ENCODE peak calls at places on chromosomes 12 and 14, in seven cellular contexts. M is CD8-positive, alpha-beta T cell; P is A673; A is tibial nerve; N is GM20000; H is neural crest cell; Y is IMR-90. O is an unnamed sample.

GRCh38 chr12:110168732-110169455 is 44.7 kb downstream of the IFT81 start:
- DNase-seq in H (no peak), N (no peak), P (peak), M (no peak), A (no peak), Y (no peak), O (no peak)

GRCh38 chr12:63294327-63294632 is 143.3 kb upstream of the AVPR1A start:
- DNase-seq in H (no peak), N (no peak), Y (peak), P (peak), M (no peak), A (no peak), O (no peak)

GRCh38 chr14:90985601-90986242 is 74.7 kb downstream of the RPS6KA5 start:
- DNase-seq in A (no peak), H (no peak), M (no peak), N (peak), P (no peak), Y (no peak), O (no peak)

GRCh38 chr12:112353389-112353788 is 28.8 kb downstream of the HECTD4 start:
- DNase-seq in M (no peak), N (no peak), P (no peak), A (no peak), H (no peak), Y (peak), O (no peak)

GRCh38 chr12:96015672-96016071 is 19.5 kb upstream of the HAL start:
- DNase-seq in M (no peak), H (no peak), P (peak), Y (peak), N (no peak), A (no peak), O (no peak)

GRCh38 chr12:76242813-76243540 is 105.2 kb downstream of the BBS10 start:
- DNase-seq in Y (peak), P (no peak), A (no peak), N (no peak), M (no peak), H (no peak), O (no peak)

GRCh38 chr14:77043177-77043983 is 14.9 kb upstream of the IRF2BPL start:
- DNase-seq in H (no peak), Y (peak), P (peak), N (no peak), M (no peak), A (peak), O (no peak)

GRCh38 chr12:69254857-69255256 is 15.5 kb downstream of the CPSF6 start:
- DNase-seq in M (no peak), P (no peak), A (no peak), N (no peak), Y (no peak), H (no peak), O (no peak)

GRCh38 chr12:4120316-4120920 is 153.1 kb upstream of the CCND2 start:
- DNase-seq in N (no peak), H (no peak), Y (no peak), A (no peak), M (no peak), P (no peak), O (no peak)

GRCh38 chr14:96424104-96424989 is 32.4 kb downstream of the AK7 start:
- DNase-seq in M (no peak), H (peak), Y (peak), P (peak), A (peak), N (peak), O (peak)

GRCh38 chr14:32627545-32628298 is 298.6 kb downstream of the AKAP6 start:
- DNase-seq in H (no peak), Y (no peak), P (no peak), M (no peak), N (no peak), A (no peak), O (no peak)

GRCh38 chr12:8887285-8887715 is 27.0 kb upstream of the PHC1 start:
- DNase-seq in N (no peak), Y (peak), P (no peak), M (no peak), A (no peak), H (no peak), O (no peak)

GRCh38 chr14:28375295-28375694 is 391.3 kb upstream of the FOXG1 start:
- DNase-seq in P (peak), Y (no peak), N (no peak), H (no peak), M (no peak), A (no peak), O (no peak)

GRCh38 chr12:28050606-28051005 is 78.1 kb upstream of the PTHLH start:
- DNase-seq in Y (no peak), M (no peak), A (no peak), H (no peak), N (no peak), P (no peak), O (no peak)

GRCh38 chr12:98644433-98644711 is 216 bp downstream of the IKBIP start:
- DNase-seq in M (peak), Y (no peak), P (no peak), A (no peak), N (peak), H (no peak), O (no peak)

GRCh38 chr12:98644712-98645571 is at the start of the genes APAF1 and IKBIP:
- DNase-seq in P (peak), N (peak), Y (peak), M (peak), A (peak), H (peak), O (peak)

GRCh38 chr12:98645572-98646067 is 530 bp downstream of the APAF1 start:
- DNase-seq in A (peak), N (peak), P (peak), H (no peak), M (no peak), Y (no peak), O (no peak)

GRCh38 chr12:98646165-98646764 is 1.2 kb downstream of the APAF1 start:
- DNase-seq in A (no peak), N (no peak), M (no peak), P (peak), Y (peak), H (no peak), O (no peak)
- TF ChIP-seq CTCF in A (no peak), N (no peak), M (no peak), P (peak), Y (no peak), H (peak), O (no peak)

GRCh38 chr14:22046063-22046462 is 372.4 kb upstream of the OR4E1 start:
- DNase-seq in M (no peak), A (no peak), N (no peak), P (no peak), Y (no peak), H (no peak), O (no peak)

GRCh38 chr14:22036541-22036940 is 362.9 kb upstream of the OR4E1 start:
- DNase-seq in N (no peak), A (no peak), M (no peak), Y (no peak), H (no peak), P (peak), O (no peak)

GRCh38 chr14:22044193-22044592 is 370.6 kb upstream of the OR4E1 start:
- DNase-seq in P (no peak), H (no peak), N (no peak), A (no peak), Y (no peak), M (no peak), O (no peak)

GRCh38 chr14:22040781-22041125 is 367.1 kb upstream of the OR4E1 start:
- DNase-seq in A (no peak), M (no peak), P (no peak), N (no peak), H (no peak), Y (no peak), O (no peak)

DNA sequence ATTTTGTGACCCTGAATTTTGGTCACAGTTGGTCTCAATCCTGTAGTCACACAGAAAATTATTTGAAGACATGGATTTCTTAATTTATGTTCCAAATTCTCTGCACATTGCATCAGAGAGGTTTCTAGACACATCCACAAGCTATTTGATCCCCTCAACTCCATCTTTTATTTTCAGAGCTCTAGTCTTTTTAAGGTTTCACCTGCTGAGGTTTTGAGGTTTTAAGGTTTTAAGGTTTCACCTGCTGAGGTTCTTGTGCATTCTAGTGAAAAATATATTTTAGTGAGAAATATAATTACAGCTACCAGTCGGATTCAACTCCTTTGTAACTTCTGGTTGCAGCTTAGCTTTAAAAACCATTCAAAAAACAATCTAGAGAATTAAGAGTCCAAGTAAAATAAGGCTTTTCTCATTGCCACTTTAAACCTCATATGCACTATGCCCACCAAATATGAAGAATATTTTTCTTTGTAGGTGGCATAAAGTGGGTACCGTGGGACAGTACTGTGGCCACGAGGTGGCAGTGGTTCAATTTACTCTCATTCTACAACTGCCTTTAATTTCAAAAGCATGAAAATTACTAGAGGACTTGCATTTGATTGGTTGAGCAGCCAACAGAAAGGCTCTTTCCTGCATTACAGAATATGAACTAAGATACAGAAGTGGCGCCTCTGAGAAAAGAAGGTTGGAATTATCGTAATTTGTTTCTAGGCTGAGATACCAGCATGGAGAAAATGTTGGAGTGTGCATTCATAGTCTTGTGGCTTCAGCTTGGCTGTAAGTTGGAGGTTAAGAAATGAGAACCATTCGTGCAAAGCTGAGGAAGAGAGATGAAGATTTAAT is 366.5 kb upstream of the OR4E1 start:
- DNase-seq in N (no peak), P (peak), M (peak), H (no peak), A (no peak), Y (no peak), O (no peak)
- TF ChIP-seq CTCF in N (peak), P (peak), M (peak), H (peak), A (peak), Y (peak), O (no peak)

DNA sequence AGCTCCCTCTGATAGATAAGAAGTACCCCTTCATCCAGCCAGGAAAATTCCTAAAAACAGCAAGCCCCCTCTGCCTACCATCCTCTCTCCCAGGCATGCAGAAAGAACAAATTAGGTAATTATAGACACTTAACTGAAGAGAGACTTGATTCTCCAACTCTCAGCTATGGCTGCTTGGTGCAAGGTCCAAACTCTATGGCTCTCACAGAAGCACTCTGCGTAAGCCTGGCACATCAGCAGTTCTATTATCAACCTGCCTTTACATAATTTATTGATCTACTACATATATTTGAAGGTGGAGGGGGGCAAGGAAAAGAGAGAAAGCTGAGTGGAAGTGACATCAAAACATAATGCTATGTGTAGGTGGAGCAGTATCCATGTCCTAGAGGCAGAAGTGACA is 1.1 kb upstream of the MYO1A start:
- DNase-seq in H (no peak), P (no peak), Y (no peak), M (no peak), N (no peak), A (no peak), O (no peak)
- TF ChIP-seq CTCF in H (no peak), P (no peak), Y (no peak), M (no peak), N (no peak), A (no peak), O (no peak)

DNA sequence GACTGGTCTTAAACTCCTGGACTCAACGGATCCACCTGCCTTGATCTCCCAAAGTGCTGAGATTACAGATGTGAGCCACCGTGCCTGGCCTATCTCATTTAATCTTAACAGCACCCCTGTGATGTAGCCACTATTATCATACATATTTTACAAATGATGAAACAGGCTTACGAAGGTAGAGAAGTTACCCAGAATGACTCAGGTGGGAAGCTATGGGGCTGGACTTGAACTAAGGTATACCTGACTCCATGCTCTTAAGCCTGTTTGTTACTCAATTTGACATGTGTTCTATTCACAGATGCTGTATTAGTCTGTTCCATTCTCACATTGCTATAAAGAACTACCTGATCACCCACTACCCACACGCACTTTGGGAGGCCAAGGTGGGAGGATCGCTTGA is 36.8 kb upstream of the TMPO start:
- DNase-seq in M (no peak), Y (no peak), H (no peak), P (no peak), A (no peak), N (no peak), O (no peak)
- TF ChIP-seq CTCF in M (no peak), Y (no peak), H (no peak), P (no peak), A (no peak), N (no peak), O (no peak)

GRCh38 chr12:71476513-71476912 is 36.9 kb downstream of the LGR5 start:
- DNase-seq in N (no peak), Y (peak), P (no peak), M (no peak), H (no peak), A (no peak), O (no peak)

GRCh38 chr12:71475280-71475679 is 35.7 kb downstream of the LGR5 start:
- DNase-seq in A (peak), P (peak), N (no peak), M (no peak), Y (no peak), H (no peak), O (no peak)

GRCh38 chr12:71477609-71478008 is 38.0 kb downstream of the LGR5 start:
- DNase-seq in H (no peak), A (no peak), P (no peak), M (no peak), Y (no peak), N (no peak), O (no peak)

GRCh38 chr12:71477046-71477445 is 37.4 kb downstream of the LGR5 start:
- DNase-seq in Y (no peak), N (no peak), H (no peak), M (no peak), A (no peak), P (no peak), O (no peak)

DNA sequence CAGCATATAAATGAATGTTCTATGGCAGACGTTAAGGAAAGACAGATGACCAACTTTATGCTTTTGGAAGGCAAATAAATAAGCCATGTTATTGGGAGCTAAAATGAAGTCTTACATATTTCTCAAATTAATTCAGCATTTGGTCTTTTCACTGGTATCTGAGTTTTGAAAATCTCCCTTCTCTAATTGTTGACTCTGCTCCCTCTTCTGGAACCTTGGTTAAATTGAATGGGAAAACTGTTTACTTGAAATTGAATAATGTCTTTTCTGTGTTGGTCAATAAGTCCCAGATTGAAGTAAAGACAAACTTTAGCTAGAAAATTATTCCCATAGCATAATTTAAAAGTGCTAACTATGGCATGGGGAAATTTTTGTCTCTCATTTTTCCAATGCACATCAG is 38.7 kb downstream of the LGR5 start:
- DNase-seq in P (no peak), M (no peak), H (no peak), N (no peak), A (no peak), Y (no peak), O (no peak)
- TF ChIP-seq CTCF in P (no peak), M (no peak), H (no peak), N (no peak), A (peak), Y (peak), O (no peak)

DNA sequence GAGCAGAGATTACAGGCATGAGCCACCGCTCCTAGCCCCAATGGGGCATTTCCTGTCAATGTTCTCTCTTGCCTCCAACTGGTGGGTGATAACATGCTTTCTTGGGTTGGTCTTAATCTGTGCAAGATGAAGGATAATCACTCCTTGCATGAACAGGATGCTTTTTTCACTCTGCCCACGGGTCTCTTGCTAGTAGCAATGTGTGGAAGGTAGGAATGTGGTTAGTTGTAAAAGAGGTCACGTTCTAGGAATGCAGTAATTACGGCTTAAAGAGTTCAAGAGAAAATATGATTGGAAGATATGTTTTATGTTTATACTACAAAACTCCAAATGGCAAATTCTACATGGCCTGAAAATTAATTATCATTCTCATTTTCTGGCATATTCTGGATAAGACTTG is 10.5 kb downstream of the RNASE10 start:
- DNase-seq in A (no peak), P (no peak), M (no peak), H (no peak), Y (peak), N (no peak), O (no peak)
- TF ChIP-seq CTCF in A (no peak), P (no peak), M (no peak), H (no peak), Y (no peak), N (no peak), O (no peak)

GRCh38 chr12:41683023-41683422 is 461.7 kb downstream of the GXYLT1 start:
- DNase-seq in A (no peak), N (no peak), P (no peak), Y (no peak), M (no peak), H (no peak), O (no peak)

GRCh38 chr12:41683513-41683912 is 461.2 kb downstream of the GXYLT1 start:
- DNase-seq in Y (no peak), A (no peak), N (no peak), P (no peak), H (no peak), M (no peak), O (no peak)

GRCh38 chr12:41681898-41682297 is 462.8 kb downstream of the GXYLT1 start:
- DNase-seq in H (no peak), M (no peak), P (no peak), N (no peak), A (no peak), Y (no peak), O (no peak)

GRCh38 chr12:41680155-41680554 is 464.5 kb downstream of the GXYLT1 start:
- DNase-seq in H (no peak), P (no peak), M (no peak), Y (no peak), A (no peak), N (no peak), O (no peak)

DNA sequence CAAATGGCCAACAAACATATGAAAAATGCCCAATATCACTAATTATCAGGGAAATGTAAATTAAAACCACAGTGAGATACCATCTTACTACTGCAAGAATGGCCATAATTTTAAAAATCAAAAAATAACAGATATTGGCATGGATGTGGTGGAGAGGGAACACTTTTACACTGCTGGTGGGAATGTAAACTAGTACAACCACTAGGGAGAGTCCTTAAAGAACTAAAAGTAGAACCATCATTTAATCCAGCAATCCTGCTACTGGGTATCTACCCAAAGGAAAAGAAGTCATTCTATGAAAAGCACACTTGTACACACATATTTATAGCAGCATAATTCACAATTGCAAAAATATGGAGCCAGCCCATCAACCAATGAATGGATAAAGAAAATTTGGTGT is 459.7 kb downstream of the GXYLT1 start:
- DNase-seq in N (no peak), H (no peak), A (peak), M (no peak), P (peak), Y (no peak), O (no peak)
- TF ChIP-seq CTCF in N (no peak), H (no peak), A (peak), M (no peak), P (peak), Y (no peak), O (no peak)

GRCh38 chr14:88463318-88463717 is 77.9 kb downstream of the SPATA7 start:
- DNase-seq in Y (no peak), A (no peak), M (no peak), H (peak), N (no peak), P (peak), O (no peak)
- TF ChIP-seq CTCF in Y (peak), A (no peak), M (peak), H (peak), N (peak), P (peak), O (no peak)

GRCh38 chr14:99995700-99996356 is 69.4 kb upstream of the EVL start:
- DNase-seq in P (peak), Y (peak), H (peak), A (peak), M (peak), N (peak), O (peak)
- TF ChIP-seq CTCF in P (peak), Y (peak), H (peak), A (peak), M (peak), N (peak), O (peak)